ENCODE peak calls at places on chromosomes 2 and 18, in seven cellular contexts. C, F, J, Q, M, R and X are unnamed samples.

GRCh38 chr2:237359894-237360780 is 53.8 kb downstream of the COL6A3 start:
- DNase-seq in M (no peak), J (no peak), C (no peak), F (no peak), Q (peak; percentile 50), R (no peak), X (no peak)

GRCh38 chr2:176768185-176768584 is 444.4 kb upstream of the HNRNPA3 start:
- DNase-seq in R (no peak), F (no peak), M (no peak), C (no peak), J (no peak), Q (no peak), X (no peak)

GRCh38 chr2:217420868-217421267 is 561.0 kb upstream of the TNP1 start:
- DNase-seq in R (no peak), C (no peak), J (no peak), Q (no peak), F (no peak), M (no peak), X (no peak)

GRCh38 chr18:30234755-30235154 is 807.8 kb downstream of the DSC3 start:
- DNase-seq in Q (no peak), R (no peak), M (no peak), J (no peak), C (no peak), F (no peak), X (no peak)

GRCh38 chr2:8058652-8059051 is 623.2 kb upstream of the ID2 start:
- DNase-seq in Q (no peak), F (no peak), C (no peak), J (no peak), R (no peak), M (no peak), X (no peak)

GRCh38 chr2:156199588-156199987 is 132.9 kb downstream of the NR4A2 start:
- DNase-seq in J (no peak), M (no peak), C (no peak), Q (no peak), F (no peak), R (no peak), X (no peak)

GRCh38 chr2:196481323-196481695 is 158.2 kb upstream of the CCDC150 start:
- DNase-seq in J (no peak), F (no peak), C (no peak), Q (no peak), R (no peak), M (no peak), X (no peak)

GRCh38 chr2:172999641-173000387 is 75.8 kb upstream of the MAP3K20 start:
- DNase-seq in M (no peak), R (no peak), J (no peak), C (no peak), Q (no peak), F (no peak), X (no peak)

GRCh38 chr18:54712315-54712714 is 116.0 kb upstream of the RAB27B start:
- DNase-seq in R (no peak), F (no peak), Q (no peak), J (no peak), M (no peak), C (no peak), X (no peak)

GRCh38 chr18:65206551-65207260 is 544.1 kb upstream of the CDH7 start:
- DNase-seq in F (no peak), C (peak; percentile 4), J (no peak), R (no peak), M (no peak), Q (peak; percentile 57), X (peak; percentile 57)

GRCh38 chr2:102235042-102235473 is 48.2 kb downstream of the IL1RL2 start:
- DNase-seq in C (peak; percentile 27), R (no peak), M (no peak), J (no peak), F (no peak), Q (peak; percentile 34), X (no peak)

GRCh38 chr2:207115715-207116364 is 49.9 kb downstream of the KLF7 start:
- DNase-seq in M (peak; percentile 39), R (no peak), F (no peak), Q (no peak), J (no peak), C (no peak), X (no peak)

GRCh38 chr18:70848329-70848728 is 559.5 kb downstream of the SOCS6 start:
- DNase-seq in C (no peak), R (no peak), M (no peak), J (no peak), Q (no peak), F (no peak), X (no peak)
- TF ChIP-seq JUND in C (no peak), R (no peak), M (no peak), J (no peak), Q (no peak), F (no peak), X (no peak)

DNA sequence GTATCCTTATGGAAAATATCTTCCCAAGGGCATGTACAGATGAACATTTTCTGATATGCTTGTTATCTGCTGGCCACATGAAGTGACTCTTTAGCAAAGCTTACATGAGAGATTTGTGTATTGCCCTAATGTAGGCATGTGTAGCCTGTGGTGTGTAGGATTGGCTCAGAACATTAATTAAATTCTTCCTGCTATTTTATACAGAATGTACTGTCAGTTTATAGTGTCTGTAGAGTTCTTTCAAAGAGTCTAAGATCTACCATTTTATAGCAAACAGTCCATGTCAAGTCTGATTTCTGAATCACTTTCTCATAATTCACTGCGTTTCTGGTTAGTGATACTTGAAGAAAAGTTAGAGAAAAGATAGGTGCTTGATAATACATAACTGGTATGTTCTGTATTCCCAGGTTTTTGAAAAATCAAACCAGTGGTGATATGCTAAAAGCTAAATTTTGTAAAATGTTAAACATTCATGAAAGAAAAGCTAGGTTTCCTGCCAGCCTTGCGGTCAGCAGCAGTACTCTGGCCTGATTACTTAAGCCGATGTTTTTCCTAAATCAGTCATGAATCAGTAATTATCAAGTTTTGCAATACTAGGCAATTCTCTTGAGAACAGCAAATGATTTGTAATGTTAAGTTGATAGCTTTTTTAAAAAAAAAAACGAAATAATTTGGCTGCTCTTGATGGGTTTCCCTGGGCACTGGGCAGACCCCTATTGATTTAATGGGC is 30.9 kb upstream of the EFEMP1 start:
- DNase-seq in F (no peak), C (no peak), R (no peak), Q (no peak), M (no peak), J (no peak), X (no peak)
- TF ChIP-seq JUND in F (no peak), C (no peak), R (no peak), Q (no peak), M (no peak), J (no peak), X (no peak)

DNA sequence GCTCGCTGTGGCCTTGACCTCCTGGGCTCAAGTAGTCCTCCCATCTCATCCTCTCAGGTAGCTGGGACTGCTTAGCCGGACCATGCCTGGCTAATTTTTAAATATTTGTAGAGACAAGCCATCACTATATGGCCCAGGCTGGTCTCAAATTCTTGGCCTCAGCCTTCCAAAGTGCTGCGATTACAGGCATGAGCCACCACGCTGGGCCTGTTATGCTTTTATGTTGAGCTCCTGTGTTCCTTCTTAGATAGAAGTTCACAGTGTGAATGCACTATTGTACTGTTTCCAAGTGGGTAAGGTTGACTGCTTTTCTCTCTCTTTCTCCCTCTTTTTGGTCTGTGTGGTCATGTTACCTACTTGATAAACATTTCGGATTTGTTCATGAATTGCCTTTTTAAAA is 61.9 kb downstream of the SMCHD1 start:
- DNase-seq in F (no peak), J (no peak), Q (no peak), M (no peak), C (no peak), R (no peak), X (no peak)
- TF ChIP-seq JUND in F (no peak), J (no peak), Q (no peak), M (no peak), C (no peak), R (no peak), X (no peak)

DNA sequence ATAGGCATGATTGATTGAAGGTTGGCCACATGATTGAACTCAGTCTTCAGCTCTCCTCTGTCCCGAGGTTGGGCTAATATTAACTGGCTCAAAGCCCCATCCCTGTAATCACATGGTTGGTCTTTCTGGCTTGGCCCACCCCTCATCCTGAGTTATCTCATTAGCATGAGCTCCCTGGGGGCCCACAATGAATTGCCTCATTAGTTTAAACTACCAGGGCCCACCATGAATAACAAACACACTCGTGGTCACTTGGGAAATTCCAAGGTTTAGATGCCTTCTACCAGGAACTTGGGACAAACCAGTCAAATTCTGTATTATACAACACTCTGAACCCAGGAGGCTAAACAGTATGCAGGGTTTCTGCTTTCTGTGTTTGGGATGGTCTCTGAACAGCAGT is 121.7 kb upstream of the B3GNT2 start:
- DNase-seq in F (no peak), J (no peak), C (no peak), M (no peak), R (no peak), Q (no peak), X (no peak)
- TF ChIP-seq JUND in F (no peak), J (no peak), C (no peak), M (no peak), R (no peak), Q (no peak), X (no peak)

GRCh38 chr18:12234451-12235190 is 19.5 kb upstream of the CIDEA start:
- DNase-seq in C (no peak), F (no peak), M (no peak), Q (no peak), J (no peak), R (no peak), X (no peak)

GRCh38 chr18:12239426-12239825 is 14.7 kb upstream of the CIDEA start:
- DNase-seq in F (no peak), J (no peak), R (no peak), Q (peak; percentile 26), M (no peak), C (no peak), X (no peak)

GRCh38 chr18:12236141-12236540 is 18.0 kb upstream of the CIDEA start:
- DNase-seq in J (no peak), F (no peak), C (no peak), Q (no peak), M (no peak), R (no peak), X (no peak)

GRCh38 chr18:12238861-12239260 is 15.3 kb upstream of the CIDEA start:
- DNase-seq in R (no peak), M (no peak), F (peak; percentile 33), J (no peak), Q (peak; percentile 17), C (no peak), X (no peak)

GRCh38 chr18:12236934-12237832 is 17.0 kb upstream of the CIDEA start:
- DNase-seq in M (peak; percentile 90), C (peak; percentile 24), Q (peak; percentile 97), J (peak; percentile 19), R (no peak), F (peak; percentile 85), X (peak; percentile 55)
- TF ChIP-seq JUND in M (no peak), C (no peak), Q (no peak), J (no peak), R (no peak), F (peak; percentile 45), X (no peak)

DNA sequence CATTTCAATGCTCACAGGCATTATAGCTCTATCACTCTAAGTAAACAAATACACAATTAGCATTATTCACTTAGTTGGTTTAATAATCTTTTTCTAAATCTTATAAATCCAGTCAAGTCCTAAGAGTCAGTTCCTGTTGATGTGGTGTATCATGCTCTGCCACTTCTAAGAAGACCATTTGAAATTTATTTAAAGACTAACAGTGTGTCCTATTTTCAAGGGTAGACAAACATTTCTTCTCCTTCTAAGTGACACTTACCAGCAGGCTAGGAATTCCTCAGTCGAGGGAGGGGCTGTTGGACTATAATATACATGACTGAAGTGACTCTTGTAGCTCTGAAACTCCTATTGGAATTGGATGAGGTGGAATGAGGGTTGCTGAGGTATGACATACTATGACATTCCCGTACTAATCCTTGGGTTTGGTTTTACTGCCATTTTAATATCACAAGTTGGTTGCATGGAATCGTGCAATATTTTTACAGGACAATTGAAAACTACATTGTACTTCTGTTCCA is 30.6 kb downstream of the ITGB6 start:
- DNase-seq in M (no peak), Q (no peak), R (no peak), C (no peak), F (no peak), J (no peak), X (no peak)
- TF ChIP-seq JUND in M (no peak), Q (no peak), R (no peak), C (no peak), F (no peak), J (no peak), X (no peak)